ENCODE peak calls at places on chromosome 19, in eight cellular contexts. O, N, A, Z, T, D, M and J are unnamed samples.

GRCh38 chr19:37928527-37929286 is 21.7 kb downstream of the SIPA1L3 start:
- DNase-seq in A (no peak), O (no peak), M (no peak), N (no peak), D (peak), Z (no peak), T (no peak), J (no peak)

GRCh38 chr19:29610213-29610573 is 4.1 kb downstream of the POP4 start:
- DNase-seq in M (no peak), O (no peak), D (no peak), A (no peak), T (no peak), Z (no peak), N (no peak), J (no peak)

GRCh38 chr19:28710278-28710677 is 502.7 kb downstream of the UQCRFS1 start:
- DNase-seq in Z (peak), D (peak), T (no peak), A (no peak), O (peak), N (peak), M (peak), J (no peak)

GRCh38 chr19:2743099-2743498 is 3.3 kb upstream of the SLC39A3 start:
- DNase-seq in D (no peak), M (no peak), O (no peak), Z (no peak), T (no peak), A (no peak), N (no peak), J (no peak)

GRCh38 chr19:36915992-36916830 is at the start of the genes ZNF568 and ZNF829:
- DNase-seq in Z (peak), M (peak), A (peak), D (peak), O (peak), N (peak), T (peak), J (peak)

GRCh38 chr19:10069046-10069445 is 17.1 kb upstream of the SHFL start:
- DNase-seq in D (no peak), Z (no peak), N (no peak), T (no peak), M (no peak), A (no peak), O (peak), J (no peak)

GRCh38 chr19:28509079-28509895 is 703.7 kb downstream of the UQCRFS1 start:
- DNase-seq in D (no peak), N (no peak), A (no peak), T (no peak), O (no peak), M (no peak), Z (no peak), J (no peak)

GRCh38 chr19:54137913-54138776 is 583 bp downstream of the CNOT3 start:
- DNase-seq in O (no peak), N (no peak), D (no peak), A (no peak), T (no peak), Z (no peak), M (no peak), J (peak)

GRCh38 chr19:18274776-18275356 is 614 bp upstream of the IQCN start:
- DNase-seq in N (no peak), D (peak), O (peak), M (peak), A (peak), Z (peak), T (peak), J (no peak)

GRCh38 chr19:18366027-18366435 is 19.9 kb upstream of the GDF15 start:
- DNase-seq in T (no peak), M (peak), N (no peak), Z (no peak), O (peak), A (no peak), D (no peak), J (no peak)

GRCh38 chr19:47258895-47259555 is 2.7 kb downstream of the CCDC9 start:
- DNase-seq in O (no peak), N (no peak), A (no peak), T (no peak), M (no peak), D (no peak), Z (no peak), J (no peak)

GRCh38 chr19:46979103-46979769 is 40.4 kb upstream of the NPAS1 start:
- DNase-seq in Z (no peak), T (no peak), M (no peak), D (no peak), O (no peak), A (no peak), N (no peak), J (no peak)

GRCh38 chr19:14375582-14376291 is 5.5 kb upstream of the ADGRE5 start:
- DNase-seq in O (no peak), D (no peak), Z (no peak), M (peak), T (peak), A (no peak), N (no peak), J (no peak)

GRCh38 chr19:29483944-29484581 is 41.7 kb upstream of the VSTM2B start:
- DNase-seq in A (peak), O (no peak), M (no peak), N (no peak), Z (no peak), D (no peak), T (no peak), J (no peak)

GRCh38 chr19:38389101-38389925 is 816 bp downstream of the SPRED3 start:
- DNase-seq in M (peak), Z (no peak), T (no peak), D (no peak), O (peak), A (no peak), N (no peak), J (peak)

GRCh38 chr19:28463493-28464053 is 749.4 kb downstream of the UQCRFS1 start:
- DNase-seq in Z (no peak), M (no peak), O (no peak), N (no peak), D (no peak), T (no peak), A (no peak), J (no peak)

GRCh38 chr19:44202974-44203373 is 9.4 kb upstream of the ZNF227 start:
- DNase-seq in O (no peak), M (no peak), A (no peak), Z (no peak), T (no peak), D (no peak), N (no peak), J (no peak)

GRCh38 chr19:40502647-40503046 is 35.8 kb downstream of the SPTBN4 start:
- DNase-seq in T (no peak), D (no peak), O (peak), A (no peak), M (no peak), Z (no peak), N (no peak), J (no peak)

GRCh38 chr19:31314849-31315620 is 34.2 kb downstream of the TSHZ3 start:
- DNase-seq in T (no peak), A (no peak), N (no peak), M (no peak), D (no peak), O (no peak), Z (no peak), J (peak)

GRCh38 chr19:49687566-49688316 is 1.7 kb upstream of the ADM5 start:
- DNase-seq in N (no peak), O (no peak), A (no peak), M (peak), Z (no peak), D (no peak), T (no peak), J (no peak)

GRCh38 chr19:32809254-32809653 is 60.3 kb downstream of the SLC7A9 start:
- DNase-seq in T (no peak), N (no peak), A (no peak), D (no peak), M (no peak), Z (no peak), O (no peak), J (no peak)

GRCh38 chr19:33177417-33177976 is 16.6 kb upstream of the LRP3 start:
- DNase-seq in A (peak), T (no peak), Z (no peak), O (peak), N (no peak), D (no peak), M (no peak), J (peak)

GRCh38 chr19:51784922-51785690 is 9.9 kb upstream of the FPR3 start:
- DNase-seq in O (peak), M (peak), Z (peak), A (peak), D (peak), T (peak), N (no peak), J (no peak)

GRCh38 chr19:3387645-3388589 is 21.5 kb downstream of the NFIC start:
- DNase-seq in N (no peak), A (peak), Z (peak), O (peak), T (peak), M (no peak), D (no peak), J (no peak)

GRCh38 chr19:3618144-3618810 is 8.3 kb downstream of the CACTIN start:
- DNase-seq in Z (peak), O (no peak), A (no peak), D (peak), N (no peak), T (peak), M (peak), J (peak)

GRCh38 chr19:33953592-33953991 is 156.9 kb downstream of the KCTD15 start:
- DNase-seq in A (no peak), Z (no peak), T (no peak), N (no peak), O (no peak), M (peak), D (no peak), J (no peak)

DNA sequence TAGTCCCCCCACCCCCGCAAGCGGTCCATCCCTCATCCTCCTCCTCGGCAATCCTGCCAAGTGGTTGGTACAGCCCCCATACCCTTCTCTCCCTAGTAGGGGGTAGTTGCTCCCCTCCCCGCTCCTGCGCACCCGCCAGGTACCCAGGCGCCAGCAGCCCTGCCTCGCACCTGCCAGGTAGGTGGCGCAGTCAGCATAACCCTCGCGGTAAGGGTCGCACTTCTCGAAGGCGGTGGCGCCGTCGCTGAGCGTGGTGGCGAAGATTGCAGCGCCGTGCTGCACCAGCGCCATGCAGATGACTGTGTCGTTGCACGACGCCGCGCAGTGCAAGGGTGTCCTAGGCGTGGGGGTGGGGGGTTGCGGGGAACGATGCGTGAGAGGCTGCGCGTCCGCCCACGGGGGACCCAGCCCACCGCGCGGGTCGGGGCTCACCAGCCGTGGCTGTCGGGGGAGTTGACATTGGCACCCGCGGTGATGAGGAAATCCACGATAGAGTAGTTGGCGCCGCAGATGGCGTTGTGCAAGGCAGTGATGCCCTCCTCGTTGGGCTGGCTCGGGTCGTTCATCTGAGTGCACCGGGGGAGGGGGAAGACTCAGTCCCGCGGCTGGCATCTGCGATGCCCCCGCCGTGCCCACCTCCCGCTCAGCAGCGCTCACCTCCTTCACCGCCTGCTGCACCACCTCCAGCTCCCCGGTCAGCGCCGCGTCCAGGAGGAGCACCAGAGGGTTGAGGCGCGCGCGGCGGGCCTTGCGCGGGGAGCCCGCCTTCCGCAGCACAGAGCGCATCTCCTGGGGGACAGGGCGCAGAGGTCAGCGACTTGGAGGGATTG is 15.2 kb upstream of the ERCC2 start:
- DNase-seq in N (no peak), O (no peak), D (no peak), A (no peak), T (no peak), Z (no peak), M (no peak), J (no peak)
- TF ChIP-seq CTCF in N (no peak), O (no peak), D (no peak), A (no peak), T (no peak), Z (no peak), M (no peak), J (no peak)

GRCh38 chr19:7778081-7778480 is 15.0 kb downstream of the CLEC4M start:
- DNase-seq in Z (no peak), O (no peak), T (no peak), A (no peak), M (no peak), D (peak), N (no peak), J (no peak)

GRCh38 chr19:7783991-7784421 is 21.0 kb downstream of the CLEC4M start:
- DNase-seq in M (peak), Z (peak), T (no peak), A (no peak), D (peak), N (no peak), O (peak), J (no peak)

GRCh38 chr19:7779631-7780486 is 16.8 kb downstream of the CLEC4M start:
- DNase-seq in O (no peak), N (no peak), M (no peak), A (no peak), D (no peak), Z (no peak), T (no peak), J (no peak)

GRCh38 chr19:7784856-7785255 is 21.8 kb downstream of the CLEC4M start:
- DNase-seq in D (no peak), Z (no peak), O (no peak), M (no peak), T (no peak), N (no peak), A (no peak), J (no peak)

GRCh38 chr19:7781157-7781556 is 18.1 kb downstream of the CLEC4M start:
- DNase-seq in A (no peak), N (no peak), M (no peak), T (no peak), O (no peak), Z (no peak), D (no peak), J (no peak)
- TF ChIP-seq CTCF in A (no peak), N (no peak), M (no peak), T (no peak), O (no peak), Z (no peak), D (no peak), J (no peak)

DNA sequence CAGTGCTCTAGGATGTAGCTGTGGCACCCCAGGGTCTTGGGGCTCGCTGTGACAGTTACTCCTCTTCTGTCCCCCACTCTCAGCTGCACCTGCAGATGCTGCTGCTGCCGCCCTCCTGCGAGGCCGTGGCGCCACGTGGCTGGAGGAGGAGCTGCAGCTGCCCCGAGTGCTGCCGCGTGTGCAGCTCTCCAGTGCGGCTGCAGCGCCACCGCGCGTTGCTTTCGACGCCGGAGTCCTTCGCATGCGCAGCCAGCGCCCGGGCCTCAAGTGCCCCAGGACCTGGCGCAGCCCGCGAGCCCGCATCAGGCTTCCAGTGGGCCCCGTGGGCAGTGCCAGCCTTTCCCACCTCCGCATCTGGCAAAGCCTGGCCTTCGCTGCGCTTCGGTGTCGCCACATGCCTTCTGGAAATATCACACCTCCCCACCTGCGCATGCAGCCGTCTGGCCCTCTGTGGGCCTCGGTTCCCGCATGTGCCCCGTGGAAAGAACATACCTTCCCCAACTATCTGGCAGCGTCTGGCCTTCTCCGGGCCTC is 692 bp upstream of the ZNF580 start:
- DNase-seq in O (no peak), T (peak), D (no peak), Z (peak), M (peak), N (no peak), A (no peak), J (no peak)
- TF ChIP-seq CTCF in O (peak), T (peak), D (no peak), Z (peak), M (peak), N (peak), A (peak), J (no peak)

GRCh38 chr19:16588089-16588823 is 16.0 kb upstream of the SLC35E1 start:
- DNase-seq in D (peak), T (no peak), Z (no peak), M (peak), O (no peak), A (peak), N (no peak), J (no peak)
- TF ChIP-seq CTCF in D (no peak), T (no peak), Z (no peak), M (peak), O (no peak), A (no peak), N (no peak), J (no peak)

GRCh38 chr19:1261512-1261862 is 7.6 kb upstream of the CIRBP start:
- DNase-seq in M (no peak), Z (no peak), T (no peak), N (no peak), O (no peak), D (no peak), A (no peak), J (no peak)
- TF ChIP-seq CTCF in M (peak), Z (peak), T (no peak), N (peak), O (peak), D (no peak), A (no peak), J (peak)

GRCh38 chr19:13034636-13035035 is 39.4 kb downstream of the NFIX start:
- DNase-seq in A (no peak), O (peak), Z (no peak), N (no peak), D (no peak), M (no peak), T (no peak), J (no peak)

GRCh38 chr19:13032837-13033236 is 37.6 kb downstream of the NFIX start:
- DNase-seq in A (no peak), T (no peak), O (no peak), Z (no peak), N (no peak), M (no peak), D (no peak), J (no peak)

GRCh38 chr19:13035820-13036365 is 40.6 kb downstream of the NFIX start:
- DNase-seq in D (no peak), Z (no peak), N (no peak), T (no peak), O (no peak), M (no peak), A (no peak), J (no peak)

GRCh38 chr19:13033244-13033643 is 38.0 kb downstream of the NFIX start:
- DNase-seq in M (no peak), T (no peak), D (peak), A (no peak), O (no peak), N (no peak), Z (no peak), J (no peak)

GRCh38 chr19:13033819-13034611 is 38.7 kb downstream of the NFIX start:
- DNase-seq in T (peak), O (peak), M (peak), A (no peak), D (peak), N (no peak), Z (peak), J (peak)
- TF ChIP-seq CTCF in T (peak), O (peak), M (peak), A (peak), D (peak), N (peak), Z (peak), J (peak)

GRCh38 chr19:11230621-11231386 is 8.6 kb upstream of the ANGPTL8 start:
- DNase-seq in T (no peak), Z (no peak), M (no peak), A (no peak), O (no peak), N (no peak), D (no peak), J (no peak)
- TF ChIP-seq CTCF in T (no peak), Z (no peak), M (no peak), A (no peak), O (no peak), N (no peak), D (no peak), J (no peak)

DNA sequence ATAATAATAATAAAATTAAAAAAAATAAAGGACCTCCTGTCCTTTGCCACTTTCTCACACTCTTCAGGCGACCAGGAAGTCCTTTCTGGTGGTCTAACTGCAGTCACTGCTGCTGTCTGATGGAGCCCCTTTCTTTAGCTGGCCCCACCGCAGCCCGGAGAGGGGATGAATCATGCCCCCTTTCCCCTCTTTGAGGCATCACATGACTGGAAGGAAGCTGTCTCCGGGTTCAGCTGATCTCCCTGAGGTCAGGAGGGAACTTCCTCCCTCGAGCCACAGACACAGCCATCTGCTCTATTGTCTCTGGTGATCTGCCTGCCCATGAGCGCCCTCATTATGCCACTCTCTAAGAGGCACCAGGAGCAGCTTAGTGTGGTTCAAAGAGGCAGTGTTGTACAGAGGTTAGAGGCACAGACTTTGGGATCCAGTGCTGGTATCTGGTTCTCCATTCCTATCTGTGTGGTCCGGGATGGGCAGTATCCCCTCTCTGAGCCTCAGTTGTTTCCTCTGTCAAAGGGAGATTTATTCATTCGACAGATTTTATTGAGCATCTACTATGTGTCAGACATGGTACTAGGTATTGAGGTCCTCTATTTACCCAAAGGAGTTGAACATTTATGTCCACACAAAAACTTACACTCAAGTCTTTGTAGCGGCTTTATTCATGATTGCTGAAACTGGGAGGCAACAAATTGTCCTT is 30.0 kb downstream of the VAV1 start:
- DNase-seq in A (no peak), T (peak), Z (peak), O (peak), D (peak), M (no peak), N (no peak), J (no peak)
- TF ChIP-seq CTCF in A (no peak), T (no peak), Z (no peak), O (no peak), D (peak), M (no peak), N (no peak), J (no peak)

GRCh38 chr19:8678244-8678807 is 20.3 kb downstream of the ACTL9 start:
- DNase-seq in Z (no peak), D (no peak), O (no peak), T (no peak), M (no peak), A (no peak), N (no peak), J (no peak)
- TF ChIP-seq CTCF in Z (no peak), D (no peak), O (no peak), T (no peak), M (no peak), A (no peak), N (no peak), J (no peak)

GRCh38 chr19:35395762-35396199 is 24.9 kb downstream of the GPR42 start:
- DNase-seq in O (no peak), D (no peak), M (no peak), Z (no peak), T (no peak), A (no peak), N (no peak), J (no peak)
- TF ChIP-seq CTCF in O (no peak), D (no peak), M (no peak), Z (no peak), T (no peak), A (no peak), N (no peak), J (no peak)